ENCODE peak calls at places on chromosome 6, in seven cellular contexts. H is A549, R is H9, S is HCT116, E is mammary epithelial cell, O is H1, X is PC-3. T is an unnamed sample.

GRCh38 chr6:39821014-39821738 is 29.0 kb downstream of the DAAM2 start:
- DNase-seq in O (no peak), R (no peak), S (no peak), X (no peak), E (no peak), H (no peak), T (no peak)

GRCh38 chr6:109961666-109962065 is 16.4 kb upstream of the GPR6 start:
- DNase-seq in O (no peak), E (peak; percentile 62), S (peak; percentile 76), R (no peak), H (no peak), X (peak; percentile 79), T (peak; percentile 67)

GRCh38 chr6:136365781-136366354 is 76.2 kb upstream of the BCLAF1 start:
- DNase-seq in E (no peak), R (no peak), H (no peak), S (no peak), X (peak; percentile 7), O (no peak), T (no peak)

GRCh38 chr6:2919401-2919800 is 16.3 kb upstream of the SERPINB9 start:
- DNase-seq in X (no peak), E (no peak), S (no peak), O (no peak), H (no peak), R (peak; percentile 24), T (no peak)

GRCh38 chr6:46491201-46491788 is at the start of gene RCAN2:
- DNase-seq in R (peak; percentile 91), H (peak; percentile 17), O (peak; percentile 61), E (peak; percentile 42), S (peak; percentile 29), X (peak; percentile 36), T (no peak)

GRCh38 chr6:109477725-109478124 is 5.3 kb downstream of the ZBTB24 start:
- DNase-seq in R (no peak), O (no peak), H (no peak), S (no peak), E (no peak), X (no peak), T (no peak)

GRCh38 chr6:152529364-152529763 is 107.8 kb downstream of the SYNE1 start:
- DNase-seq in S (no peak), H (no peak), X (no peak), R (no peak), E (no peak), O (no peak), T (no peak)

GRCh38 chr6:125294036-125294435 is 7.7 kb downstream of the HDDC2 start:
- DNase-seq in R (no peak), E (peak; percentile 19), X (no peak), O (no peak), S (no peak), H (no peak), T (no peak)

GRCh38 chr6:104995989-104996617 is 39.2 kb downstream of the LIN28B start:
- DNase-seq in E (peak; percentile 5), S (no peak), X (peak; percentile 58), H (peak; percentile 11), O (no peak), R (no peak), T (peak; percentile 11)

GRCh38 chr6:47188588-47189021 is 121.1 kb downstream of the TNFRSF21 start:
- DNase-seq in X (peak; percentile 97), S (peak; percentile 80), O (peak; percentile 17), R (no peak), E (peak; percentile 99), H (peak; percentile 41), T (peak; percentile 83)

GRCh38 chr6:90187437-90188049 is 109.1 kb downstream of the BACH2 start:
- DNase-seq in H (no peak), S (no peak), X (no peak), O (no peak), R (no peak), E (no peak), T (no peak)

GRCh38 chr6:10316327-10316726 is 98.5 kb downstream of the TFAP2A start:
- DNase-seq in E (peak; percentile 95), S (no peak), R (no peak), O (no peak), X (peak; percentile 80), H (no peak), T (peak; percentile 95)

GRCh38 chr6:138467901-138468300 is 31.4 kb downstream of the NHSL1 start:
- DNase-seq in O (no peak), E (peak; percentile 75), R (no peak), H (no peak), S (no peak), X (peak; percentile 68), T (no peak)

GRCh38 chr6:35181313-35181932 is 32.3 kb upstream of the SCUBE3 start:
- DNase-seq in O (no peak), H (no peak), S (no peak), X (peak; percentile 61), E (no peak), R (no peak), T (peak; percentile 41)

GRCh38 chr6:21522773-21523490 is 70.6 kb upstream of the SOX4 start:
- DNase-seq in H (peak; percentile 10), X (peak; percentile 30), S (no peak), R (peak; percentile 63), O (peak; percentile 13), E (no peak), T (no peak)

GRCh38 chr6:40937491-40937890 is 101.5 kb downstream of the UNC5CL start:
- DNase-seq in O (no peak), R (no peak), H (no peak), S (no peak), E (no peak), X (no peak), T (peak; percentile 54)

GRCh38 chr6:130713144-130713543 is 114.1 kb upstream of the SMLR1 start:
- DNase-seq in O (peak; percentile 38), H (no peak), X (no peak), R (peak; percentile 76), E (no peak), S (no peak), T (no peak)

GRCh38 chr6:138031417-138031816 is 75.8 kb downstream of the PERP start:
- DNase-seq in O (no peak), H (no peak), X (no peak), S (no peak), R (no peak), E (peak; percentile 94), T (no peak)

GRCh38 chr6:9554806-9555205 is 860.1 kb downstream of the TFAP2A start:
- DNase-seq in S (no peak), H (no peak), R (no peak), X (no peak), O (no peak), E (no peak), T (no peak)

GRCh38 chr6:153024401-153025017 is 22.0 kb upstream of the MTRF1L start:
- DNase-seq in O (peak; percentile 19), E (peak; percentile 54), H (peak; percentile 47), R (peak; percentile 54), X (peak; percentile 82), S (peak; percentile 51), T (no peak)

GRCh38 chr6:170116643-170117042 is 174.2 kb downstream of the DLL1 start:
- DNase-seq in R (peak; percentile 15), O (no peak), H (no peak), S (no peak), X (no peak), E (no peak), T (no peak)

GRCh38 chr6:170261643-170262480 is 29.0 kb downstream of the DLL1 start:
- DNase-seq in S (no peak), X (no peak), E (no peak), H (no peak), R (no peak), O (no peak), T (no peak)

GRCh38 chr6:24899647-24900325 is 36.0 kb downstream of the RIPOR2 start:
- DNase-seq in R (no peak), X (no peak), H (no peak), S (no peak), E (no peak), O (no peak), T (peak; percentile 52)
- H3K4me2 ChIP-seq in R (no peak overlapping the region), X (no peak overlapping the region), H (no peak overlapping the region), S (no peak overlapping the region), E (no peak overlapping the region), O (no peak overlapping the region), T (peak overlapping the region; percentile 36)

GRCh38 chr6:36603222-36604089 is 9.3 kb downstream of the SRSF3 start:
- DNase-seq in E (no peak), S (no peak), X (no peak), R (no peak), O (no peak), H (no peak), T (no peak)
- H3K4me2 ChIP-seq in E (no peak overlapping the region), S (no peak overlapping the region), X (no peak overlapping the region), R (no peak overlapping the region), O (no peak overlapping the region), H (peak overlapping the region; percentile 91), T (peak overlapping the region; percentile 5)

GRCh38 chr6:150273457-150274309 is 95.1 kb upstream of the IYD start:
- DNase-seq in E (no peak), R (no peak), O (no peak), S (no peak), H (no peak), X (no peak), T (peak; percentile 45)

GRCh38 chr6:150275489-150275888 is 93.3 kb upstream of the IYD start:
- DNase-seq in O (no peak), X (no peak), H (no peak), E (no peak), R (no peak), S (no peak), T (no peak)

GRCh38 chr6:150272976-150273315 is 95.9 kb upstream of the IYD start:
- DNase-seq in H (no peak), O (no peak), E (no peak), R (no peak), X (no peak), S (no peak), T (no peak)

GRCh38 chr6:150279533-150279932 is 89.3 kb upstream of the IYD start:
- DNase-seq in O (no peak), S (no peak), X (no peak), H (no peak), E (no peak), R (no peak), T (no peak)

GRCh38 chr6:150276168-150276958 is 92.4 kb upstream of the IYD start:
- DNase-seq in O (no peak), R (no peak), S (no peak), H (no peak), E (no peak), X (no peak), T (no peak)
- H3K4me2 ChIP-seq in O (no peak overlapping the region), R (no peak overlapping the region), S (no peak overlapping the region), H (no peak overlapping the region), E (no peak overlapping the region), X (no peak overlapping the region), T (no peak overlapping the region)

DNA sequence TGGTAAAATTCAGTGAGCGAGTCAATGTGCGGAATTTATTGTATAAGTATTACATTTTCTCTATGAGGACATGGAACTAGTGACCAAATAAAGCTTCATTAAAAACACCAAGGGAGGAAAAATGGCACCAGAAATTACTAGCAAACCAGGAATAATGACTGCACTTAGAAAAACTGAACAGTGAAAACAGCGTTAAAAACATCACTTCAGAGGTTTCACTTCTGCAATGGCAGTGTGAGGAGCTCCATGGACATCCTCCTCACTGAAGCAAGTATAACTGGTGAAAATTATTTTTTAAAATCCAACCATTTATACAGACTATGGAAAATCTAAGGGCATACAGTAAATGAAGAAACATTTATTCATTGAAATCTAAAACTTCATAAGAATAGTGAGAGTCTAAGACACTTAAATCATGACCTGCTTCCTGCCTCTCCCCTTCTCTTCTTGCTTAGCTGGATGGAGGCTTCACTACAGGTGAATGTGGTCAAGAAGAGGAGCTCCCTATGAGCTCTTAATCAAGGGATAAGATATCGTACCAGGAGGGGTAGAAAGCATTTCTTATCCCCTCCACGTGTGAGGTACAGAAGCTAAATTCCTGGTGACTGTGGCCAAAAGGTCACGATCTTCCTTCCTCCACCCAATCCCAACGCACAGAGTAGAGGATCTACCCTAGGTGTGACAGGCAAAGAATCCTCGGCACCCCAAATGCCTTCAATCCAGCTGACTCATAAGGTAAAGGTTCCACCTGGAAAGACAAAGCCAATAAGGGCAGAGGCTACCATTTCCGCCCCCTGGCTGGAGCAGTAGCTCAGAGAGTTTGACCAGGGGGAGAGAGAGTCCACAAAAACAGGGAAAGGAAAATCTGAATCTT is 12.3 kb upstream of the ASF1A start:
- DNase-seq in X (no peak), H (no peak), S (no peak), R (peak; percentile 48), O (no peak), E (no peak), T (no peak)
- H3K4me2 ChIP-seq in X (no peak overlapping the region), H (no peak overlapping the region), S (peak overlapping the region; percentile 4), R (no peak overlapping the region), O (peak overlapping the region; percentile 20), E (no peak overlapping the region), T (no peak overlapping the region)

T was measured in astrocyte.